ENCODE peak calls at places on chromosomes 5 and 9, in five cellular contexts. F is AG04449, T is AG10803, L is neural crest cell, W is fibroblast of pulmonary artery. R is an unnamed sample.

GRCh38 chr9:124054671-124055212 is 43.2 kb downstream of the LHX2 start:
- DNase-seq in F (no peak), T (peak), L (no peak), W (peak), R (peak)

GRCh38 chr5:53211799-53212198 is 102.2 kb upstream of the MOCS2 start:
- DNase-seq in F (no peak), T (peak), L (no peak), W (peak), R (peak)

GRCh38 chr5:170302729-170303501 is 5.3 kb upstream of the LCP2 start:
- DNase-seq in F (no peak), T (no peak), L (no peak), W (peak), R (no peak)

GRCh38 chr9:137793196-137793841 is 84.3 kb upstream of the CACNA1B start:
- DNase-seq in F (no peak), T (no peak), L (no peak), W (no peak), R (no peak)

GRCh38 chr9:118829334-118829733 is 539.9 kb downstream of the BRINP1 start:
- DNase-seq in F (no peak), T (peak), L (no peak), W (no peak), R (no peak)

GRCh38 chr9:715743-716400 is 125.6 kb upstream of the DMRT1 start:
- DNase-seq in F (no peak), T (peak), L (no peak), W (no peak), R (no peak)

GRCh38 chr5:8685704-8686103 is 816.8 kb downstream of the MTRR start:
- DNase-seq in F (no peak), T (no peak), L (no peak), W (no peak), R (no peak)

GRCh38 chr5:64331597-64332277 is 166.1 kb downstream of the RNF180 start:
- DNase-seq in F (no peak), T (no peak), L (no peak), W (no peak), R (no peak)

GRCh38 chr9:93260290-93261066 is 76.5 kb downstream of the WNK2 start:
- DNase-seq in F (no peak), T (no peak), L (no peak), W (no peak), R (no peak)

GRCh38 chr5:172795401-172795977 is 24.5 kb upstream of the DUSP1 start:
- DNase-seq in F (no peak), T (peak), L (no peak), W (peak), R (peak)

GRCh38 chr9:73269430-73270101 is 117.9 kb downstream of the ANXA1 start:
- DNase-seq in F (no peak), T (peak), L (no peak), W (peak), R (no peak)

GRCh38 chr9:124695280-124695890 is 75.7 kb downstream of the NR6A1 start:
- DNase-seq in F (peak), T (peak), L (no peak), W (no peak), R (no peak)

GRCh38 chr5:7673658-7674057 is 177.3 kb downstream of the CFAP90 start:
- DNase-seq in F (no peak), T (no peak), L (no peak), W (no peak), R (no peak)

GRCh38 chr9:130142635-130143034 is 29.6 kb upstream of the NCS1 start:
- DNase-seq in F (no peak), T (no peak), L (no peak), W (no peak), R (no peak)

GRCh38 chr9:14846871-14847311 is 63.3 kb downstream of the FREM1 start:
- DNase-seq in F (no peak), T (peak), L (peak), W (peak), R (no peak)

GRCh38 chr9:35338561-35339274 is 151.2 kb upstream of the RUSC2 start:
- DNase-seq in F (no peak), T (no peak), L (no peak), W (no peak), R (no peak)

GRCh38 chr5:172841258-172841657 is 7.2 kb downstream of the ERGIC1 start:
- DNase-seq in F (no peak), T (no peak), L (no peak), W (no peak), R (no peak)

GRCh38 chr9:126667190-126668055 is 53.7 kb downstream of the LMX1B start:
- DNase-seq in F (no peak), T (no peak), L (no peak), W (no peak), R (no peak)

GRCh38 chr5:55551298-55551846 is 16.6 kb upstream of the PLPP1 start:
- DNase-seq in F (no peak), T (no peak), L (no peak), W (no peak), R (no peak)

GRCh38 chr5:160269017-160269416 is 39.7 kb downstream of the FABP6 start:
- DNase-seq in F (no peak), T (peak), L (no peak), W (peak), R (no peak)

GRCh38 chr5:171640396-171640981 is 145.1 kb upstream of the SMIM23 start:
- DNase-seq in F (no peak), T (no peak), L (no peak), W (no peak), R (no peak)

GRCh38 chr5:150135557-150135956 is 20.1 kb downstream of the PDGFRB start:
- DNase-seq in F (no peak), T (no peak), L (no peak), W (no peak), R (no peak)

GRCh38 chr9:106970976-106971457 is 108.1 kb downstream of the ZNF462 start:
- DNase-seq in F (no peak), T (no peak), L (no peak), W (no peak), R (no peak)

GRCh38 chr5:179348833-179349232 is 3.6 kb upstream of the ADAMTS2 start:
- DNase-seq in F (no peak), T (no peak), L (no peak), W (no peak), R (no peak)

GRCh38 chr5:140840978-140841962 is at the start of gene PCDHA8:
- DNase-seq in F (no peak), T (no peak), L (no peak), W (no peak), R (no peak)

GRCh38 chr9:127278372-127278771 is 13.8 kb downstream of the GARNL3 start:
- DNase-seq in F (no peak), T (no peak), L (no peak), W (no peak), R (no peak)

GRCh38 chr5:145797336-145797735 is 37.8 kb downstream of the PRELID2 start:
- DNase-seq in F (no peak), T (peak), L (no peak), W (peak), R (no peak)

GRCh38 chr9:125126019-125126746 is 17.1 kb downstream of the SCAI start:
- DNase-seq in F (peak), T (peak), L (no peak), W (peak), R (peak)

GRCh38 chr9:108205276-108205675 is 650.5 kb downstream of the ACTL7B start:
- DNase-seq in F (no peak), T (peak), L (no peak), W (no peak), R (no peak)

GRCh38 chr9:108207611-108208051 is 648.2 kb downstream of the ACTL7B start:
- DNase-seq in F (no peak), T (peak), L (no peak), W (no peak), R (peak)

GRCh38 chr9:108212179-108212578 is 643.6 kb downstream of the ACTL7B start:
- DNase-seq in F (no peak), T (no peak), L (no peak), W (peak), R (no peak)

GRCh38 chr9:108211576-108211975 is 644.2 kb downstream of the ACTL7B start:
- DNase-seq in F (no peak), T (no peak), L (no peak), W (no peak), R (no peak)

DNA sequence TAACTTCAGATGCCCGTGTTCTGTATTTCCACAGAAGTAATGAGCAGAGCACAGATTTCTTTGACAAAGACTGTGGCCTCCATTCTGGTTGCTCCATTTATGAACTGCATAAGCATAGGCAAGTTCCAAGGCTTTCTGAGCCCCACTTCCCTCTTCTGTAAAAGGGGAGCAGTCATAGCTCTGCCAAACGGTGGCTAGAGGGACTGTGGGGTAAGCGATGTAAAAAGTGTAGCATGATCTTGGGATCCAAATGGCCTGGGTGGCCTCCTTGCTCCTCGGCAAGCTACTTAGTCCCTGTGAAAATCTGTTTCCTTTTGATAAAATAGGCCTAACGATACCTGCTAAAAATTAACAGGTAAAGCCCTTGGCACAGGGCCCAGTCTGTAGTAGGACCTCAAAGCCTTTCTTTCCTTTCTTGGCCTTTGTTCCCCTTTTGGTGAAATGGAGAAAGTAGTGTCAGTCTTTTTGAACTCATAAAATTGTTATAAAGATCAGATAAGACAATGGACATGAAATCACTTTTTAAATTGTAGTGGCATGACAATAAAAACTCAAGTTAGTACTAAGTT is 646.6 kb downstream of the ACTL7B start:
- DNase-seq in F (no peak), T (no peak), L (no peak), W (no peak), R (no peak)
- TF ChIP-seq CTCF in F (no peak), T (no peak), L (no peak), W (no peak), R (no peak)

DNA sequence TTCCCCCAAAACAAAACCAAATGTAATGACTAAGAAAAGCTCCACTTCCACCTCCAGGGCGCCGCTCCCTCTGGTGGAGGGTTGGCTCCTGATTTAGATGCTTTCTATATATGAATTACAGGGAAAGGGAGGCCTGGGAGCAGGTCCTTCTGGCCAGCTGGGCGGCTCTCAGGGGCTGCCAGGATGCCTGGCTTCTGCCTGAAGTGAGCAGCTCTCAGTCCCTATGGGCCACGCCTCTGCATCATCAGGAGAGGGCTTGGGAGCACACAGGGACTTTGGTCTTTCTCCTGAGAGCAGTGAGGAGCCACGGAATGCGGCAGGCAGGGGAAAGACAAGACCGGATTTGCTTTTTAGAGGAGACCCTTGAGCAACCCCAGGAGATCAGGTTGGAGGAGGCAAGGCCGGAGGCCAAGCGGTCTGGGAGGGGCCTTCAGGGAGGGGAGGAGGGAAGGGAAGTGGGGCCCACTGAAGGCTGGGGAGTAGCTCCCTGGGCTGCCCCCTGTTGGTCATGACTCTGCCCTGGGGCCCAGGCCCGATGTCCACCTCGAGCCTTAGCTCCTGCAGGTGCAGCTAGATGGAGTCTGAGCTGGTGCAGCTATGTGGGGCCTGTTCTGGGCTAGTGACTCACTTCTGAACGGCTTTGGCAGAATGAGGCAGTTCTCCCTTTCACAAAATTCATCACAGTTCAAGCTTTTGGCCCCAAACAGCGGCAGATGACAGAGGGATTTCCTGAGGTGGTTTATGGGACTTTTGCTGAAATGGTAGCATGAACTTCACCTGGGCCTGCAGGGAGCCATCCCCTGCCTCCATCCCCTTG is 11.3 kb upstream of the GRHPR start:
- DNase-seq in F (no peak), T (no peak), L (no peak), W (no peak), R (no peak)
- TF ChIP-seq CTCF in F (peak), T (peak), L (peak), W (peak), R (peak)

GRCh38 chr5:127865273-127865672 is 162.1 kb downstream of the CCDC192 start:
- DNase-seq in F (no peak), T (no peak), L (no peak), W (no peak), R (no peak)
- TF ChIP-seq CTCF in F (no peak), T (no peak), L (peak), W (no peak), R (no peak)

DNA sequence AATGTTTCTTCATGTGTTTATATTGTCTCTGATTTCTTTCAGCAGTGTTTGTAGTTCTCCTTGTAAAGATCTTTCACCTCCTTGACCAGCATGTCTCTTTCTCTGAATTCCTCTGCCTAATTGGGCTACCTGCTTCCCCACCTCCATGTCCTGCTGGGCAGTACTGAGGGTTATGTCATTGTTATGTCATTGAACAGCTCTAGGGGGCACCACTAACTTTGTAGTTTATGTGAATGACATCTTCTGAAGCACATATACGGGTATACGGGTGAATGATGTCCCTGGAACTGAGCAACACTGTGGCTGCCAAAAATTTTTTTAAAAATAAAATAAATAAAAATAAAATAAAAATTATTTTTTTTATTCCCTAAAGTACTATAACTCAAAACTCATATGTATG is 16.9 kb upstream of the SNCAIP start:
- DNase-seq in F (no peak), T (no peak), L (no peak), W (no peak), R (no peak)
- TF ChIP-seq CTCF in F (no peak), T (peak), L (peak), W (peak), R (peak)

GRCh38 chr5:111278824-111279504 is 54.8 kb downstream of the CAMK4 start:
- DNase-seq in F (no peak), T (no peak), L (peak), W (peak), R (no peak)
- TF ChIP-seq CTCF in F (peak), T (peak), L (peak), W (peak), R (peak)

GRCh38 chr9:37859043-37859442 is 44.9 kb downstream of the SLC25A51 start:
- DNase-seq in F (no peak), T (peak), L (no peak), W (peak), R (no peak)
- TF ChIP-seq CTCF in F (peak), T (peak), L (no peak), W (peak), R (peak)

GRCh38 chr5:134224905-134225779 is 731 bp downstream of the PPP2CA start:
- DNase-seq in F (no peak), T (peak), L (peak), W (peak), R (no peak)
- TF ChIP-seq CTCF in F (peak), T (no peak), L (no peak), W (no peak), R (no peak)

DNA sequence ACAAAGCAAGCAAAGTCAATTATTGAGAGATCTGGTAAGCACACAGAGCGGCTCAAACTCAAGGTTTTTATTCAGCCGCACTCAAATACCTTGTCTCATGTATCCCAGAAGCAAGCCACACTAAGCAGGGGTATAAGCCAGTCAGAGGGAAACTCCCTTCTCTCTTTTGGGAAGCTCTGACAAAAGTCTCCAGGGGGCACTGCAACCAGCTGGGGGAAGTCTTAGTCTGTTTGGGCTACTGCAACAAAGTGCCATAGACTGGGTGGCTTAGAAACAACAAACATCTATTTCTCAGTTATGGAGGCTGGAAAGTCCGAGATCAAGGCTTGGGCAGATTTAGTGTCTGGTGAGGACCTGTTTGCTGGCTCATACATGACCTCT is 246.0 kb downstream of the ENC1 start:
- DNase-seq in F (no peak), T (no peak), L (no peak), W (no peak), R (no peak)
- TF ChIP-seq CTCF in F (no peak), T (no peak), L (no peak), W (peak), R (peak)